ENCODE peak calls at places on chromosomes 6 and 20, in five cellular contexts. U, L, E, W and Y are unnamed samples.
A peak's percentile ranks its signal among the peaks of the same experiment; 100 is the strongest.

GRCh38 chr20:35301426-35301825 is 9.2 kb upstream of the FAM83C start:
- DNase-seq in U (no peak), L (no peak), E (no peak), W (no peak), Y (no peak)

GRCh38 chr6:94050515-94050914 is 631.2 kb upstream of the EPHA7 start:
- DNase-seq in U (no peak), L (no peak), E (no peak), W (no peak), Y (no peak)

GRCh38 chr6:112910256-112910655 is 563.1 kb downstream of the RFPL4B start:
- DNase-seq in U (no peak), L (no peak), E (peak; percentile 23), W (no peak), Y (no peak)

GRCh38 chr6:139473731-139474130 is 99.3 kb upstream of the CITED2 start:
- DNase-seq in U (no peak), L (no peak), E (peak; percentile 16), W (no peak), Y (no peak)

GRCh38 chr6:162363757-162364156 is 363.8 kb downstream of the PRKN start:
- DNase-seq in U (no peak), L (no peak), E (peak; percentile 88), W (no peak), Y (no peak)

GRCh38 chr6:52454556-52454955 is 34.4 kb downstream of the EFHC1 start:
- DNase-seq in U (no peak), L (no peak), E (peak; percentile 38), W (no peak), Y (no peak)

GRCh38 chr20:37348643-37349516 is 2.9 kb downstream of the SRC start:
- DNase-seq in U (no peak), L (no peak), E (no peak), W (no peak), Y (no peak)

GRCh38 chr6:16273266-16273665 is 34.9 kb downstream of the GMPR start:
- DNase-seq in U (no peak), L (no peak), E (peak; percentile 77), W (no peak), Y (no peak)

GRCh38 chr6:167113935-167114910 is 8.7 kb upstream of the CCR6 start:
- DNase-seq in U (no peak), L (no peak), E (no peak), W (no peak), Y (peak; percentile 56)

GRCh38 chr6:9481292-9482029 is 933.4 kb downstream of the TFAP2A start:
- DNase-seq in U (no peak), L (no peak), E (no peak), W (no peak), Y (no peak)

GRCh38 chr6:144919573-144919972 is 634.4 kb downstream of the UTRN start:
- DNase-seq in U (no peak), L (no peak), E (no peak), W (no peak), Y (no peak)

GRCh38 chr6:139422105-139423036 is 47.9 kb upstream of the CITED2 start:
- DNase-seq in U (no peak), L (peak; percentile 26), E (no peak), W (no peak), Y (no peak)

GRCh38 chr6:41072836-41073202 is at the start of gene NFYA:
- DNase-seq in U (no peak), L (no peak), E (no peak), W (no peak), Y (no peak)

GRCh38 chr6:71349395-71349794 is 60.8 kb downstream of the OGFRL1 start:
- DNase-seq in U (no peak), L (no peak), E (peak; percentile 61), W (no peak), Y (no peak)

GRCh38 chr6:98847767-98848538 is 13.6 kb downstream of the POU3F2 start:
- DNase-seq in U (no peak), L (no peak), E (peak; percentile 22), W (peak; percentile 47), Y (no peak)

GRCh38 chr6:98054453-98054852 is 771.4 kb upstream of the MMS22L start:
- DNase-seq in U (no peak), L (no peak), E (no peak), W (no peak), Y (no peak)

GRCh38 chr20:51914758-51915157 is 112.4 kb upstream of the SALL4 start:
- DNase-seq in U (no peak), L (no peak), E (no peak), W (no peak), Y (no peak)

GRCh38 chr6:111724039-111724438 is 118.4 kb upstream of the TRAF3IP2 start:
- DNase-seq in U (no peak), L (no peak), E (no peak), W (no peak), Y (no peak)
- H3K4me1 ChIP-seq in U (peaks cover 7% of the 10 kb centered on the region), L (no peaks in the 10 kb centered on the region), E (no peaks in the 10 kb centered on the region), W (no peaks in the 10 kb centered on the region), Y (peaks cover 84% of the 10 kb centered on the region)

DNA sequence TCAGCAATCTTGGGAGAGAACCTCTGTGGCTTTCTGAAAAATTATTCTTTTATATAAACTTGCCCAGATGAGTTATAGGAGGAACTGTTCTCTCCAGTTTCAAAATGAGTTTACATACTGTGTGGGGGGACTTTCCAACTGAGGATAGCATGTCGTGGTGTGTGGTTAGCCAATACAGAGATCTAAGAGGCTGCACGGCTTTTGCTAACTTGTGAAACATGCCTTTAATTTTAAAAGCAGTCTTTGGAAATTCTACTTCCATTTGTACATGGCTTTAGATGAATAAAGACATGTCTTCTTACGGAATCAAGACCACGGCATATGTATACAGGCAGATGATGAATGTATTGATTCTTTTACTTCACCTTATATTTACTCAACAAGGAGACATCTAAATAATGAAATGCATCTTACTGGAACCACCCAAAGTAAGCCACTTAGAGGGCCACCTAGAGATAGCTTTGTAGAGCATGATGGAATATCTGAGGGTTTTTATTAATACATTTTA is 39.8 kb downstream of the HIVEP1 start:
- DNase-seq in U (no peak), L (no peak), E (no peak), W (no peak), Y (peak; percentile 78)
- H3K4me3 ChIP-seq in U (no peak overlapping the region), L (no peak overlapping the region), E (no peak overlapping the region), W (no peak overlapping the region), Y (no peak overlapping the region)

DNA sequence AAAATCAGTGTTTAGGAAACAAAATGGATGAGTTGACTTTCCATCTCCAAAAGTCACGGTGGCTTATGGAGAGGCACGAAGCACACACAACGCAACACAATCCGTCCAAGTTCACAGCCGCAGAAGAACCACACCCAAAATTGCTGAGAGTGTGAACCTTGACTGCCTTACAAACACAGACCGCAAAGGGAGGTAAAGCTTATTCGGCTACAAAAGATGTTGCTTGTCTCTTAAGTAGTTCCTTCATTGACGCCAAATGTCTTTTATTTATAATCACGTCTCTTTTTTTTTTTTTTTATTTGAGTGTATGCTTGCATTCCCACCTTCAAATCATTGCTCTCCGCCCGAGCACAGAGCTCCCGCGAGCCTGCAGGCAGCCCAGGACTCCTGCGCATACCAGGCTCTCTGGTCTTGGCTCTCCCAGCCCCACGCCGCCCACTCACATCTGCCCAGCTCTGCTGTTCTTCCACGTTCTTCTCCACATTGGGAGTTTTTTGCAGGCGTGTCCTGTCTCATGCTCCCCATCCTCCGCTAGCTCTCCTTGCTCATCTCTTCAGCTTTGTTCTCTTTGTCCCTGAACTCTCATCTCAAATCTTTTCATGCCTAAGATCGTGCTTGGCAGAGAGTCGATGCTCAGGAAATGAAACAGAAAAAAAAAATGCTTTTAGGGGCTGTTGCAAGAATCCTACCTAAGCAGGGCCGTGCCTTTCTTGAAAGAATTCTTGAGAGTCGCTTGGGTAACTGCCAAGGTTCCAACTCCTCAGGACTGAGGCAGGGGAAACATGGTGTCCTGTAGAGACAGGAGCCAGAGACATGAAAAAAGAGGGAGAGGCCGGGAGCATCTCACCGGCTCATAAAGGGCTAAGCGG is 25.8 kb downstream of the LY86 start:
- DNase-seq in U (no peak), L (no peak), E (no peak), W (no peak), Y (peak; percentile 72)
- H3K4me1 ChIP-seq in U (no peaks in the 10 kb centered on the region), L (no peaks in the 10 kb centered on the region), E (no peaks in the 10 kb centered on the region), W (no peaks in the 10 kb centered on the region), Y (peaks cover 74% of the 10 kb centered on the region)

DNA sequence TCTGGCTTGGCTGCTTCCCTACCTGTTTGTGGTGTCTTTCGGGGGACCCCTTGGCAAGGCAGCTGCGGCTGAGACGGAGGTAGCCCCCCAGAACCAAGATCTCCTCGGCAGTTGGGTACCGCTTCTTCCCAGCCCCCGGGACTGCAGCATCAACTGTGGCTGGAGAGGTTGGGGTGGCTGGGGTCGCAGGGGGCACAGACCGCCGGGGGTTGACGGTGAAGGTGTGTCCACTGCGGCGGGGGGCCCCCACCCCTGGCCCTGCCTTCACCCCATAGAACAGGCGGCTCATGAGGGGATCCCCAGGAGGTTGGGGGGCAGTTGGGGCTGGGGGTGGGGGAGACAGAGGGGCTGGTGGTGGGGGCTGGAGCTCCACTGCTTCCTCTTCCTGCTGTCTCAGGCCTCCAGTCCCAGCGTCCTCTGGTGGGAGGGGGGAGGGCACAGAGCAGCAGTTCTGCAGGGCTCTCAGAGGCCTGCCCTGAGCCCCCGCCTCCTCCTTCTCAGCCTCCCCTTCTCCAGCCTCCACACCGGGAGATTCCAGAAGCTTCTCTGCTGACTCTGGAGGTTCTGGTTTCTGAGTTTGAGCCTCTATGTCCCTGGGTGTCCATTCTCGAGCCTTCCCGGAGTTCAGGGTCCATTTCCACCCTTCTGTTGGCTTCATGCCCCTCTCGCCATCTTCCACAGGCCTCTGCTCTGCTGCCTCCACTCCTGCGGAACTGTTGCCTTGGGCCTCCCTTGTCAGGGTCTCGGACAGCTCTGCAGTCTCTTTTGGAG is 1.9 kb downstream of the PPP1R18 start:
- DNase-seq in U (peak; percentile 78), L (peak; percentile 60), E (peak; percentile 57), W (peak; percentile 90), Y (peak; percentile 25)
- H3K4me3 ChIP-seq in U (peak overlapping the region; percentile 91), L (peak overlapping the region; percentile 53), E (peak overlapping the region; percentile 2), W (peak overlapping the region; percentile 82), Y (peak overlapping the region; percentile 92)

GRCh38 chr6:109008061-109008460 is 86.6 kb downstream of the SESN1 start:
- DNase-seq in U (no peak), L (no peak), E (no peak), W (no peak), Y (no peak)

GRCh38 chr6:109008537-109008950 is 86.1 kb downstream of the SESN1 start:
- DNase-seq in U (no peak), L (no peak), E (peak; percentile 52), W (no peak), Y (no peak)

GRCh38 chr6:109008951-109009760 is 85.5 kb downstream of the SESN1 start:
- DNase-seq in U (peak; percentile 96), L (peak; percentile 96), E (peak; percentile 95), W (peak; percentile 97), Y (peak; percentile 91)

GRCh38 chr6:109007521-109007920 is 87.1 kb downstream of the SESN1 start:
- DNase-seq in U (no peak), L (no peak), E (no peak), W (no peak), Y (no peak)

DNA sequence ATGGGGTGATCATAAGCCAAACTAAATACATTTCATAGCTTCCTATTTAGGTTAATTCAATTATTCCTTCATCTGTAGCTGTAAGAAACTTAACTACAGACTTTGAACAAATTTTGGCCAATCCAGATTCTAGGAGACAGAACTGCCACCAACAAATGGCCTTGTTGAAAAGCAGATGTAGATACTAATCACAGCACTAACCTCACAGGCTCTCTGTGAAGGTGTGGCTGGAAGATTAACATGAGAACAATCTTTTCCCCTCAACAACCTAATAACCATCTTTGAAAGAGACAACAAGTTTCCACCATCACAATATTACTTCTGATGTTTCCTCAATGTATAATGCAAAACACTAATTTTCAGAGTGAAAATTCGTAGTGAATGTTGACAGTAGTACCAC is 87.8 kb downstream of the SESN1 start:
- DNase-seq in U (no peak), L (no peak), E (no peak), W (no peak), Y (no peak)
- H3K4me1 ChIP-seq in U (peaks cover 22% of the 10 kb centered on the region), L (no peaks in the 10 kb centered on the region), E (peaks cover 12% of the 10 kb centered on the region), W (no peaks in the 10 kb centered on the region), Y (peaks cover 31% of the 10 kb centered on the region)